ENCODE peak calls at places on chromosomes 13 and 19, in seven cellular contexts. Z is body of pancreas; M is pancreas; Y is epithelial cell of esophagus; F is CD4-positive, CD25-positive, alpha-beta regulatory T cell; A is adrenal gland; D is mammary epithelial cell. E is an unnamed sample.
A peak's percentile ranks its signal among the peaks of the same experiment; 100 is the strongest.

GRCh38 chr13:114087430-114087829 is 45.0 kb downstream of the RASA3 start:
- DNase-seq in Y (no peak), F (no peak), D (no peak), M (no peak), Z (no peak), A (peak; percentile 0), E (no peak)

GRCh38 chr19:29878973-29879654 is 62.9 kb upstream of the URI1 start:
- DNase-seq in M (no peak), D (peak; percentile 32), A (peak; percentile 49), F (no peak), Y (peak; percentile 30), Z (no peak), E (peak; percentile 21)

GRCh38 chr13:55199132-55199531 is 1941.6 kb upstream of the PRR20A start:
- DNase-seq in Z (no peak), F (no peak), A (no peak), D (no peak), M (no peak), Y (no peak), E (no peak)

GRCh38 chr19:18984251-18984650 is 43.2 kb upstream of the HOMER3 start:
- DNase-seq in Y (no peak), A (no peak), F (no peak), M (no peak), D (no peak), Z (no peak), E (no peak)

GRCh38 chr19:41398042-41398403 is 405 bp downstream of the BCKDHA start:
- DNase-seq in Z (no peak), D (no peak), Y (no peak), M (no peak), A (no peak), F (no peak), E (no peak)

GRCh38 chr19:54192972-54193371 is 1.9 kb downstream of the TSEN34 start:
- DNase-seq in A (no peak), Y (no peak), F (no peak), D (no peak), M (no peak), Z (no peak), E (no peak)

GRCh38 chr13:113565526-113566226 is 18.9 kb upstream of the TFDP1 start:
- DNase-seq in M (no peak), D (no peak), A (no peak), Z (no peak), Y (no peak), F (no peak), E (no peak)

GRCh38 chr13:98834254-98834960 is 81.9 kb upstream of the SLC15A1 start:
- DNase-seq in M (no peak), D (peak; percentile 62), A (no peak), Z (no peak), F (no peak), Y (peak; percentile 91), E (no peak)

GRCh38 chr13:43916828-43917227 is 37.1 kb downstream of the LACC1 start:
- DNase-seq in A (no peak), F (no peak), Y (no peak), M (no peak), Z (no peak), D (no peak), E (peak; percentile 29)

GRCh38 chr19:5828661-5829566 is 10.6 kb downstream of the FUT6 start:
- DNase-seq in A (peak; percentile 45), Z (peak; percentile 50), Y (no peak), M (peak; percentile 70), F (no peak), D (no peak), E (no peak)

GRCh38 chr13:30413842-30414241 is 8.5 kb upstream of the UBE2L5 start:
- DNase-seq in A (no peak), D (no peak), Y (no peak), F (no peak), M (no peak), Z (no peak), E (no peak)

GRCh38 chr13:35714096-35714495 is 237.6 kb upstream of the MAB21L1 start:
- DNase-seq in F (no peak), D (no peak), Y (peak; percentile 31), Z (no peak), A (no peak), M (no peak), E (no peak)

GRCh38 chr13:52846567-52847321 is 1.7 kb downstream of the PCDH8 start:
- DNase-seq in Z (peak; percentile 52), D (peak; percentile 21), A (peak; percentile 64), F (no peak), Y (peak; percentile 43), M (peak; percentile 60), E (peak; percentile 7)

GRCh38 chr13:90201676-90202425 is 1145.6 kb upstream of the MIR17HG start:
- DNase-seq in F (no peak), A (no peak), Z (no peak), M (no peak), Y (no peak), D (no peak), E (no peak)

GRCh38 chr19:15252398-15253018 is 20.3 kb upstream of the EPHX3 start:
- DNase-seq in Y (peak; percentile 42), D (no peak), A (no peak), F (no peak), M (no peak), Z (no peak), E (peak; percentile 55)

GRCh38 chr13:22047082-22047784 is 376.4 kb downstream of the FGF9 start:
- DNase-seq in F (no peak), A (peak; percentile 65), Z (no peak), Y (peak; percentile 25), M (no peak), D (no peak), E (no peak)

GRCh38 chr19:12544401-12544876 is 6.8 kb downstream of the ZNF564 start:
- DNase-seq in M (no peak), D (no peak), Y (peak; percentile 33), Z (no peak), F (no peak), A (no peak), E (no peak)

GRCh38 chr13:94435604-94436226 is 43.8 kb downstream of the DCT start:
- DNase-seq in M (no peak), A (no peak), Y (peak; percentile 61), Z (no peak), D (peak; percentile 28), F (no peak), E (peak; percentile 46)

GRCh38 chr13:43129511-43130130 is 106.2 kb downstream of the DNAJC15 start:
- DNase-seq in A (no peak), Y (no peak), Z (no peak), M (no peak), D (no peak), F (no peak), E (no peak)

GRCh38 chr13:51004111-51004865 is 94.7 kb downstream of the RNASEH2B start:
- DNase-seq in Y (no peak), A (no peak), D (no peak), F (no peak), Z (no peak), M (no peak), E (no peak)
- H3K4me3 ChIP-seq in Y (no peak overlapping the region), A (no peak overlapping the region), D (no peak overlapping the region), F (no peak overlapping the region), Z (no peak overlapping the region), M (no peak overlapping the region), E (no peak overlapping the region)

DNA sequence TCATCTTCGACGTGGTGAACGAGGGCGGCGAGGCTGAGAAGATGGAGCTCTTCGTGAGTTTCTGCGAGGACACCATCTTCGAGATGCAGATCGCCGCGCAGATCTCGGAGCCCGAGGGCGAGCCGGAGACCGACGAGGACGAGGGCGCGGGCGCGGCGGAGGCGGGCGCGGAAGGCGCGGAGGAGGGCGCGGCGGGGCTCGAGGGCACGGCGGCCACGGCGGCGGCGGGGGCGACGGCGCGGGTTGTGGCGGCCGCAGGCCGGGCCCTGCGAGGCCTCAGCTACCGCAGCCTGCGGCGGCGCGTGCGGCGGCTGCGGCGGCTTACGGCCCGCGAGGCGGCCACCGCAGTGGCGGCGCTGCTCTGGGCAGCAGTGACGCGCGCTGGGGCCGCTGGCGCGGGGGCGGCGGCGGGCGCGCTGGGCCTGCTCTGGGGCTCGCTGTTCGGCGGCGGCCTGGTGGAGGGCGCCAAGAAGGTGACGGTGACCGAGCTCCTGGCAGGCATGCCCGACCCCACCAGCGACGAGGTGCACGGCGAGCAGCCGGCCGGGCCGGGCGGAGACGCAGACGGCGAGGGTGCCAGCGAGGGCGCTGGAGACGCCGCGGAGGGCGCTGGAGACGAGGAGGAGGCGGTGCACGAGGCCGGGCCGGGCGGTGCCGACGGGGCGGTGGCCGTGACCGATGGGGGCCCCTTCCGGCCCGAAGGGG is 52.6 kb downstream of the MAP4K1 start:
- DNase-seq in M (no peak), A (no peak), F (no peak), Y (no peak), D (no peak), Z (no peak), E (no peak)
- H3K4me3 ChIP-seq in M (peak overlapping the region; percentile 18), A (no peak overlapping the region), F (no peak overlapping the region), Y (no peak overlapping the region), D (no peak overlapping the region), Z (no peak overlapping the region), E (no peak overlapping the region)

DNA sequence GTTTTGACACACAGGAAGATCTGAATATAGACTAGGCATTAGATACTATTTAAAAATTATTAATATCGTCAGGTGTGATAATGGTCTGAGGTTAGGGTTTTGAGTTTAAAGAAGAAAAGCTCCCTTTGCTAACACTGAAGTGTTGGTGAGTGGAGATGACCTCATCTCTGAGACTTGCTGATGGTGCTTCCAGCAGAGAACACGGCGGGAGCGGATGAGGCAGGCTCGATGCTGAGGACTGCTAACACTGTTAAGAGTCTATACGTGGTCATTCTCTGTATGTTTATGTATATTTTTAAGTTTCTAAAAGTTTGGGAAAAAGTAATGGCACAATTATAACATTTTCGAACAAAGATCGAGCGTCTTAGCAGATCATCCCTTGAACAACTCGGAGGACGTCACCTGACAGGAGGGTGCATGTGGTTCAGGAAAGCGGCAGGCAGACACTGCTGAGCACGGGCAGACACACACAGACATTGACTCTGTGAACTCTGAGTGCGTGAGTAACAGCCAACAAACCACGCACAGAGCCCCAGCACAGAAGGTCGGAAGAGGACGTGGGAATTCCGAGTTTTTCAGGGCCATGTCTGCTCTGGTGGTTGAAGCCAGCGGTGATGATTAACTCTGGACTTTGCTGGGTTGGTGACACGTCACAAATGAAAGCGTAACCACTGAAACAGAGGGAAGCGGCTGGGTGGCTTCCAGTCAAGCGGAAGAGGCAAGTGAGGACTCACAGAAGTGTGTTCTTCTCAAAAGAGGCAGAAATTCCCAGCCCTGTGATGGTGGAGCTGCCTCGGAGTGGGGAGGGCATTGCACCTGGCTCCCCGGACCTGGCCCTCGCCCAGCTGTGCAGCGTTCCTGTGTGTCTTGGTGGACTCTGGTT is 91.9 kb upstream of the TEX29 start:
- DNase-seq in M (no peak), D (no peak), A (peak; percentile 47), F (no peak), Y (no peak), Z (no peak), E (peak; percentile 76)
- H3K4me3 ChIP-seq in M (no peak overlapping the region), D (no peak overlapping the region), A (no peak overlapping the region), F (no peak overlapping the region), Y (no peak overlapping the region), Z (no peak overlapping the region), E (no peak overlapping the region)

GRCh38 chr19:34731964-34732363 is 2.1 kb upstream of the ZNF181 start:
- DNase-seq in A (no peak), Z (no peak), Y (no peak), M (peak; percentile 40), D (no peak), F (no peak), E (no peak)

GRCh38 chr19:34731019-34731829 is 2.8 kb upstream of the ZNF181 start:
- DNase-seq in F (no peak), A (no peak), Y (no peak), D (no peak), M (peak; percentile 51), Z (peak; percentile 26), E (no peak)

GRCh38 chr19:34733826-34734600 is at the start of gene ZNF181:
- DNase-seq in A (peak; percentile 91), Z (peak; percentile 88), F (peak; percentile 68), M (peak; percentile 86), D (peak; percentile 86), Y (peak; percentile 91), E (peak; percentile 91)

GRCh38 chr19:34733266-34733825 is 697 bp upstream of the ZNF181 start:
- DNase-seq in Z (no peak), M (peak; percentile 66), Y (no peak), A (peak; percentile 74), D (no peak), F (no peak), E (no peak)

GRCh38 chr19:34732548-34733255 is 1.3 kb upstream of the ZNF181 start:
- DNase-seq in M (peak; percentile 46), Z (peak; percentile 15), F (no peak), D (no peak), Y (no peak), A (no peak), E (no peak)
- H3K4me3 ChIP-seq in M (peak overlapping the region; percentile 67), Z (peak overlapping the region; percentile 52), F (peak overlapping the region; percentile 89), D (peak overlapping the region; percentile 94), Y (peak overlapping the region; percentile 92), A (no peak overlapping the region), E (peak overlapping the region; percentile 76)